ENCODE peak calls at places on chromosomes 3 and 15, in seven cellular contexts. One of them, this sample, is unnamed. For H3K9me3, the result is how much of the 10 kb centered on the place peaks cover.

GRCh38 chr15:66944121-66944520 is 121.3 kb upstream of the SMAD3 start:
- DNase-seq in adipocyte: no peak
- DNase-seq in HepG2: no peak
- DNase-seq in IMR-90: no peak
- DNase-seq in PC-3: no peak
- DNase-seq in mesenchymal stem cell: no peak
- DNase-seq in endothelial cell of umbilical vein: no peak
- DNase-seq in this sample: no peak

GRCh38 chr3:177589921-177590336 is 392.6 kb upstream of the TBL1XR1 start:
- DNase-seq in adipocyte: peak
- DNase-seq in HepG2: peak
- DNase-seq in IMR-90: peak
- DNase-seq in PC-3: peak
- DNase-seq in mesenchymal stem cell: peak
- DNase-seq in endothelial cell of umbilical vein: peak
- DNase-seq in this sample: no peak

GRCh38 chr15:82051664-82052063 is 5.8 kb upstream of the MEX3B start:
- DNase-seq in adipocyte: no peak
- DNase-seq in HepG2: no peak
- DNase-seq in IMR-90: peak
- DNase-seq in PC-3: no peak
- DNase-seq in mesenchymal stem cell: no peak
- DNase-seq in endothelial cell of umbilical vein: peak
- DNase-seq in this sample: no peak

GRCh38 chr3:33971055-33971454 is 172.6 kb downstream of the PDCD6IP start:
- DNase-seq in adipocyte: no peak
- DNase-seq in HepG2: no peak
- DNase-seq in IMR-90: no peak
- DNase-seq in PC-3: no peak
- DNase-seq in mesenchymal stem cell: no peak
- DNase-seq in endothelial cell of umbilical vein: no peak
- DNase-seq in this sample: no peak

GRCh38 chr3:196947136-196947859 is 5.0 kb upstream of the NCBP2 start:
- DNase-seq in adipocyte: no peak
- DNase-seq in HepG2: no peak
- DNase-seq in IMR-90: no peak
- DNase-seq in PC-3: no peak
- DNase-seq in mesenchymal stem cell: no peak
- DNase-seq in endothelial cell of umbilical vein: no peak
- DNase-seq in this sample: no peak

GRCh38 chr3:153956621-153957020 is 164.6 kb upstream of the ARHGEF26 start:
- DNase-seq in adipocyte: no peak
- DNase-seq in HepG2: no peak
- DNase-seq in IMR-90: no peak
- DNase-seq in PC-3: no peak
- DNase-seq in mesenchymal stem cell: no peak
- DNase-seq in endothelial cell of umbilical vein: no peak
- DNase-seq in this sample: no peak

GRCh38 chr3:18016366-18016765 is 273.9 kb upstream of the TBC1D5 start:
- DNase-seq in adipocyte: no peak
- DNase-seq in HepG2: no peak
- DNase-seq in IMR-90: no peak
- DNase-seq in PC-3: no peak
- DNase-seq in mesenchymal stem cell: no peak
- DNase-seq in endothelial cell of umbilical vein: no peak
- DNase-seq in this sample: no peak

GRCh38 chr15:52529289-52529929 is 729 bp upstream of the MYO5A start:
- DNase-seq in adipocyte: no peak
- DNase-seq in HepG2: no peak
- DNase-seq in IMR-90: no peak
- DNase-seq in PC-3: no peak
- DNase-seq in mesenchymal stem cell: no peak
- DNase-seq in endothelial cell of umbilical vein: no peak
- DNase-seq in this sample: no peak

GRCh38 chr3:4030567-4030966 is 231.3 kb downstream of the LRRN1 start:
- DNase-seq in adipocyte: no peak
- DNase-seq in HepG2: no peak
- DNase-seq in IMR-90: no peak
- DNase-seq in PC-3: no peak
- DNase-seq in mesenchymal stem cell: no peak
- DNase-seq in endothelial cell of umbilical vein: no peak
- DNase-seq in this sample: no peak

GRCh38 chr3:193053031-193053430 is 135.4 kb upstream of the MB21D2 start:
- DNase-seq in adipocyte: peak
- DNase-seq in HepG2: no peak
- DNase-seq in IMR-90: no peak
- DNase-seq in PC-3: no peak
- DNase-seq in mesenchymal stem cell: no peak
- DNase-seq in endothelial cell of umbilical vein: no peak
- DNase-seq in this sample: no peak

GRCh38 chr15:47719730-47720129 is 2.4 kb downstream of the SEMA6D start:
- DNase-seq in adipocyte: peak
- DNase-seq in HepG2: no peak
- DNase-seq in IMR-90: no peak
- DNase-seq in PC-3: peak
- DNase-seq in mesenchymal stem cell: peak
- DNase-seq in endothelial cell of umbilical vein: peak
- DNase-seq in this sample: no peak

GRCh38 chr15:67652586-67652985 is 110.1 kb downstream of the MAP2K5 start:
- DNase-seq in adipocyte: no peak
- DNase-seq in HepG2: no peak
- DNase-seq in IMR-90: no peak
- DNase-seq in PC-3: no peak
- DNase-seq in mesenchymal stem cell: no peak
- DNase-seq in endothelial cell of umbilical vein: no peak
- DNase-seq in this sample: no peak

GRCh38 chr15:90221251-90221900 is 12.4 kb downstream of the CIB1 start:
- DNase-seq in adipocyte: peak
- DNase-seq in HepG2: peak
- DNase-seq in IMR-90: peak
- DNase-seq in PC-3: peak
- DNase-seq in mesenchymal stem cell: peak
- DNase-seq in endothelial cell of umbilical vein: peak
- DNase-seq in this sample: peak

GRCh38 chr3:94028093-94028837 is at the start of gene STX19:
- DNase-seq in adipocyte: no peak
- DNase-seq in HepG2: no peak
- DNase-seq in IMR-90: no peak
- DNase-seq in PC-3: peak
- DNase-seq in mesenchymal stem cell: no peak
- DNase-seq in endothelial cell of umbilical vein: no peak
- DNase-seq in this sample: no peak

GRCh38 chr15:98845138-98845884 is 162.3 kb downstream of the PGPEP1L start:
- DNase-seq in adipocyte: no peak
- DNase-seq in HepG2: no peak
- DNase-seq in IMR-90: no peak
- DNase-seq in PC-3: no peak
- DNase-seq in mesenchymal stem cell: no peak
- DNase-seq in endothelial cell of umbilical vein: peak
- DNase-seq in this sample: no peak

GRCh38 chr3:194450341-194450740 is 36.5 kb downstream of the ATP13A3 start:
- DNase-seq in adipocyte: no peak
- DNase-seq in HepG2: no peak
- DNase-seq in IMR-90: no peak
- DNase-seq in PC-3: peak
- DNase-seq in mesenchymal stem cell: no peak
- DNase-seq in endothelial cell of umbilical vein: no peak
- DNase-seq in this sample: no peak

GRCh38 chr3:69485489-69485888 is 99.6 kb upstream of the FRMD4B start:
- DNase-seq in adipocyte: no peak
- DNase-seq in HepG2: no peak
- DNase-seq in IMR-90: no peak
- DNase-seq in PC-3: no peak
- DNase-seq in mesenchymal stem cell: no peak
- DNase-seq in endothelial cell of umbilical vein: no peak
- DNase-seq in this sample: no peak

GRCh38 chr3:59545369-59545768 is 495.5 kb upstream of the CFAP20DC start:
- DNase-seq in adipocyte: no peak
- DNase-seq in HepG2: no peak
- DNase-seq in IMR-90: no peak
- DNase-seq in PC-3: no peak
- DNase-seq in mesenchymal stem cell: no peak
- DNase-seq in endothelial cell of umbilical vein: no peak
- DNase-seq in this sample: no peak

GRCh38 chr15:77749998-77750540 is 117.4 kb upstream of the LINGO1 start:
- DNase-seq in adipocyte: no peak
- DNase-seq in HepG2: no peak
- DNase-seq in IMR-90: no peak
- DNase-seq in PC-3: no peak
- DNase-seq in mesenchymal stem cell: no peak
- DNase-seq in endothelial cell of umbilical vein: no peak
- DNase-seq in this sample: no peak

GRCh38 chr3:152719264-152719663 is 115.7 kb upstream of the P2RY1 start:
- DNase-seq in adipocyte: no peak
- DNase-seq in HepG2: no peak
- DNase-seq in IMR-90: peak
- DNase-seq in PC-3: peak
- DNase-seq in mesenchymal stem cell: peak
- DNase-seq in endothelial cell of umbilical vein: peak
- DNase-seq in this sample: no peak

GRCh38 chr15:40308844-40309189 is 1.1 kb upstream of the PLCB2 start:
- DNase-seq in adipocyte: no peak
- DNase-seq in HepG2: no peak
- DNase-seq in IMR-90: no peak
- DNase-seq in PC-3: no peak
- DNase-seq in mesenchymal stem cell: no peak
- DNase-seq in endothelial cell of umbilical vein: no peak
- DNase-seq in this sample: no peak

GRCh38 chr15:56798639-56799038 is 65.3 kb upstream of the ZNF280D start:
- DNase-seq in adipocyte: no peak
- DNase-seq in HepG2: no peak
- DNase-seq in IMR-90: peak
- DNase-seq in PC-3: no peak
- DNase-seq in mesenchymal stem cell: no peak
- DNase-seq in endothelial cell of umbilical vein: no peak
- DNase-seq in this sample: no peak

GRCh38 chr3:14988988-14989394 is 41.6 kb downstream of the NR2C2 start:
- DNase-seq in adipocyte: no peak
- DNase-seq in HepG2: peak
- DNase-seq in IMR-90: no peak
- DNase-seq in PC-3: peak
- DNase-seq in mesenchymal stem cell: no peak
- DNase-seq in endothelial cell of umbilical vein: no peak
- DNase-seq in this sample: peak

GRCh38 chr3:193554790-193555189 is at the start of gene ATP13A4:
- DNase-seq in adipocyte: no peak
- DNase-seq in HepG2: no peak
- DNase-seq in IMR-90: no peak
- DNase-seq in PC-3: no peak
- DNase-seq in mesenchymal stem cell: no peak
- DNase-seq in endothelial cell of umbilical vein: no peak
- DNase-seq in this sample: no peak

GRCh38 chr15:57017024-57017423 is 98.6 kb downstream of the TCF12 start:
- DNase-seq in adipocyte: no peak
- DNase-seq in HepG2: peak
- DNase-seq in IMR-90: peak
- DNase-seq in PC-3: peak
- DNase-seq in mesenchymal stem cell: peak
- DNase-seq in endothelial cell of umbilical vein: peak
- DNase-seq in this sample: no peak

GRCh38 chr15:67411491-67411890 is 109.4 kb upstream of the C15orf61 start:
- DNase-seq in adipocyte: no peak
- DNase-seq in HepG2: no peak
- DNase-seq in IMR-90: peak
- DNase-seq in PC-3: no peak
- DNase-seq in mesenchymal stem cell: no peak
- DNase-seq in endothelial cell of umbilical vein: no peak
- DNase-seq in this sample: no peak

GRCh38 chr15:85624241-85624855 is 170.4 kb downstream of the KLHL25 start:
- DNase-seq in adipocyte: peak
- DNase-seq in HepG2: no peak
- DNase-seq in IMR-90: no peak
- DNase-seq in PC-3: no peak
- DNase-seq in mesenchymal stem cell: peak
- DNase-seq in endothelial cell of umbilical vein: peak
- DNase-seq in this sample: no peak

GRCh38 chr3:136343873-136344281 is 93.7 kb downstream of the PCCB start:
- DNase-seq in adipocyte: peak
- DNase-seq in HepG2: peak
- DNase-seq in IMR-90: peak
- DNase-seq in PC-3: peak
- DNase-seq in mesenchymal stem cell: peak
- DNase-seq in endothelial cell of umbilical vein: peak
- DNase-seq in this sample: no peak

GRCh38 chr3:104947946-104948345 is 418.8 kb upstream of the ALCAM start:
- DNase-seq in adipocyte: no peak
- DNase-seq in HepG2: no peak
- DNase-seq in IMR-90: peak
- DNase-seq in PC-3: no peak
- DNase-seq in mesenchymal stem cell: no peak
- DNase-seq in endothelial cell of umbilical vein: no peak
- DNase-seq in this sample: no peak

GRCh38 chr15:78018968-78019644 is 58.4 kb downstream of the TBC1D2B start:
- DNase-seq in adipocyte: no peak
- DNase-seq in HepG2: no peak
- DNase-seq in IMR-90: no peak
- DNase-seq in PC-3: no peak
- DNase-seq in mesenchymal stem cell: no peak
- DNase-seq in endothelial cell of umbilical vein: no peak
- DNase-seq in this sample: no peak

GRCh38 chr3:73433079-73433478 is 191.7 kb downstream of the PDZRN3 start:
- DNase-seq in adipocyte: no peak
- DNase-seq in HepG2: no peak
- DNase-seq in IMR-90: no peak
- DNase-seq in PC-3: no peak
- DNase-seq in mesenchymal stem cell: peak
- DNase-seq in endothelial cell of umbilical vein: no peak
- DNase-seq in this sample: no peak
- H3K9ac ChIP-seq in adipocyte: no peak
- H3K9ac ChIP-seq in HepG2: no peak
- H3K9ac ChIP-seq in IMR-90: no peak
- H3K9ac ChIP-seq in PC-3: no peak
- H3K9ac ChIP-seq in mesenchymal stem cell: peak
- H3K9ac ChIP-seq in endothelial cell of umbilical vein: no peak
- H3K9ac ChIP-seq in this sample: no peak

GRCh38 chr15:69524850-69525249 is 72.2 kb downstream of the RPLP1 start:
- DNase-seq in adipocyte: no peak
- DNase-seq in HepG2: no peak
- DNase-seq in IMR-90: no peak
- DNase-seq in PC-3: no peak
- DNase-seq in mesenchymal stem cell: no peak
- DNase-seq in endothelial cell of umbilical vein: no peak
- DNase-seq in this sample: no peak
- H3K4me3 ChIP-seq in adipocyte: no peak
- H3K4me3 ChIP-seq in HepG2: no peak
- H3K4me3 ChIP-seq in IMR-90: no peak
- H3K4me3 ChIP-seq in PC-3: no peak
- H3K4me3 ChIP-seq in mesenchymal stem cell: no peak
- H3K4me3 ChIP-seq in endothelial cell of umbilical vein: no peak
- H3K4me3 ChIP-seq in this sample: no peak

GRCh38 chr3:134522541-134522940 is 36.7 kb downstream of the CEP63 start:
- DNase-seq in adipocyte: no peak
- DNase-seq in HepG2: no peak
- DNase-seq in IMR-90: no peak
- DNase-seq in PC-3: no peak
- DNase-seq in mesenchymal stem cell: no peak
- DNase-seq in endothelial cell of umbilical vein: no peak
- DNase-seq in this sample: no peak
- H3K9me3 ChIP-seq in adipocyte: under half
- H3K9me3 ChIP-seq in HepG2: half or more
- H3K9me3 ChIP-seq in IMR-90: under half
- H3K9me3 ChIP-seq in PC-3: under half
- H3K9me3 ChIP-seq in mesenchymal stem cell: under half
- H3K9me3 ChIP-seq in endothelial cell of umbilical vein: under half
- H3K9me3 ChIP-seq in this sample: under half

GRCh38 chr3:52089691-52090090 is 33.3 kb upstream of the DUSP7 start:
- DNase-seq in adipocyte: no peak
- DNase-seq in HepG2: no peak
- DNase-seq in IMR-90: no peak
- DNase-seq in PC-3: no peak
- DNase-seq in mesenchymal stem cell: no peak
- DNase-seq in endothelial cell of umbilical vein: no peak
- DNase-seq in this sample: no peak
- H3K9ac ChIP-seq in adipocyte: peak
- H3K9ac ChIP-seq in HepG2: no peak
- H3K9ac ChIP-seq in IMR-90: no peak
- H3K9ac ChIP-seq in PC-3: no peak
- H3K9ac ChIP-seq in mesenchymal stem cell: peak
- H3K9ac ChIP-seq in endothelial cell of umbilical vein: peak
- H3K9ac ChIP-seq in this sample: no peak